ENCODE peak calls at places on chromosomes 11 and 22, in eight cellular contexts. L is H7, K is neural progenitor cell, Z is SK-N-MC, C is aorta, P is fibroblast of lung, U is fibroblast of the aortic adventitia, T is endodermal cell. E is an unnamed sample.

GRCh38 chr22:27673839-27674238 is 127.7 kb downstream of the MN1 start:
- DNase-seq in U (no peak), K (no peak), T (no peak), L (no peak), C (no peak), Z (no peak), P (no peak), E (no peak)

GRCh38 chr11:95829580-95830259 is 39.4 kb downstream of the CEP57 start:
- DNase-seq in P (peak; percentile 39), U (peak; percentile 54), Z (no peak), C (no peak), T (no peak), L (no peak), K (no peak), E (no peak)

GRCh38 chr11:93081694-93082093 is 112.2 kb downstream of the MTNR1B start:
- DNase-seq in P (no peak), K (peak; percentile 74), U (no peak), T (peak; percentile 82), L (peak; percentile 23), C (no peak), Z (no peak), E (no peak)

GRCh38 chr11:13009476-13009920 is 382 bp downstream of the RASSF10 start:
- DNase-seq in Z (no peak), C (no peak), L (no peak), U (no peak), T (no peak), P (no peak), K (no peak), E (no peak)

GRCh38 chr11:72251614-72252013 is 7.6 kb upstream of the PHOX2A start:
- DNase-seq in K (no peak), Z (no peak), C (no peak), P (no peak), U (no peak), T (no peak), L (no peak), E (no peak)

GRCh38 chr22:46085831-46086576 is 64.3 kb upstream of the PPARA start:
- DNase-seq in P (peak; percentile 74), T (no peak), C (peak; percentile 89), K (no peak), L (no peak), Z (no peak), U (peak; percentile 87), E (no peak)

GRCh38 chr11:124329787-124330478 is 9.9 kb upstream of the OR8D2 start:
- DNase-seq in Z (no peak), T (no peak), P (peak; percentile 39), C (no peak), U (peak; percentile 25), L (no peak), K (no peak), E (peak; percentile 75)

GRCh38 chr11:57358543-57358961 is 20.4 kb downstream of the P2RX3 start:
- DNase-seq in P (no peak), C (peak; percentile 38), Z (no peak), K (no peak), U (peak; percentile 51), L (no peak), T (no peak), E (no peak)

GRCh38 chr11:102807921-102808320 is 10.0 kb upstream of the MMP1 start:
- DNase-seq in K (peak; percentile 77), T (peak; percentile 93), U (no peak), L (peak; percentile 44), Z (no peak), P (peak; percentile 31), C (peak; percentile 66), E (peak; percentile 91)

GRCh38 chr22:38347944-38348750 is 30.9 kb upstream of the CSNK1E start:
- DNase-seq in T (peak; percentile 56), U (no peak), L (peak; percentile 12), Z (no peak), K (no peak), P (no peak), C (no peak), E (no peak)

GRCh38 chr11:454801-455565 is 4.9 kb downstream of the PTDSS2 start:
- DNase-seq in P (no peak), T (no peak), Z (no peak), U (no peak), C (no peak), K (no peak), L (no peak), E (no peak)

GRCh38 chr11:82906931-82907330 is 5.4 kb downstream of the DDIAS start:
- DNase-seq in U (peak; percentile 25), K (no peak), T (no peak), L (no peak), Z (no peak), C (no peak), P (no peak), E (no peak)

GRCh38 chr11:11937957-11938356 is 70.5 kb downstream of the DKK3 start:
- DNase-seq in P (no peak), L (no peak), T (no peak), K (no peak), U (no peak), Z (no peak), C (no peak), E (no peak)

GRCh38 chr11:95563173-95563572 is 226.4 kb downstream of the FAM76B start:
- DNase-seq in T (no peak), U (peak; percentile 50), K (no peak), L (no peak), Z (no peak), C (no peak), P (no peak), E (no peak)

GRCh38 chr22:29195964-29196666 is 9.6 kb upstream of the EMID1 start:
- DNase-seq in P (no peak), K (no peak), L (peak; percentile 40), U (no peak), Z (no peak), T (no peak), C (no peak), E (no peak)

GRCh38 chr11:116851631-116852030 is 14.2 kb upstream of the APOA1 start:
- DNase-seq in K (no peak), L (no peak), U (no peak), T (no peak), P (no peak), Z (no peak), C (peak; percentile 63), E (no peak)
- H3K4me3 ChIP-seq in K (no peak overlapping the region), L (no peak overlapping the region), U (no peak overlapping the region), T (no peak overlapping the region), P (no peak overlapping the region), Z (no peak overlapping the region), C (no peak overlapping the region), E (no peak overlapping the region)

DNA sequence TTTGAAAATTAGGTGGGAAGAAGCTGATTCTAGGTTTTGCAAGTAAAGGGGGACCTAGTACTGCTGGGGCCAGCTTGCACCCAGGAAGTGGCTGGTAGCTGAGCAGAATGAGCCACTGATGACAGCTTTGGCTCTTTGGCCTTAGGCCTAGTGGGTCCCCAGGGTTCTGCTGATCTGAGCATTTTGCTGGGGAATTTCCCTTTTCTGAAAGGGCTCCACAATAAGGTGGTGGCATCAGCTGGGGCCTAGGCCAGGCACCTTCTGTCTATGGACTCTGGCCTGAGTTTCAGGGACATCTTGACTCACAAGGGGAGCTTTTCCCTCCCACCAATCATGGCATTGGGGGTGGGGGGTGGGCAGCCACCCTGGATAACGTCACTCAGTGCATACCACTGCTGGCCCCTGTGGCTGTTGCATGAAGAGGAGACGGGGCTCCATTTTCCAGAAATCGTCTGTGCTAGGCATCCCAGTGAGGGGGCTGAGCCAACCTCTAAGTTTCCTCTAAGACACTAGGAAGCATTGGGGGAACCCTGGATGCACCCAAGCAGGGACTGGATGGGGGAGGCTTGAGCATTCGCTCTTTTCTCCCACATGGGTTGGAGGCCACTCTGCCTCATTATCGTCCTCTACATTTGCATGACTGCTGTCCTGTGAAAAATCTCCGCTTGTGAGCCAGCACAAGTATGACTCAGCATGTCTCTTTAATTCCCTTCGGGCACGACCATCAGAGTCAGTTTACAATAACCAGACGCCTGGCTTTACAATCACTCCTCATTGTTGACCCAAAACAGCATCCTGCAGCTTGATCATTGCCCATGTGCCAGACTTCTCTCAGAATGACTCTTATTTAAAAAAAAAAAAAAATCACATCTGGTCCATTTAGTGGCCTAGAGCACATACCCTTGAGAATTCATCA is 145.0 kb upstream of the THY1 start:
- DNase-seq in K (no peak), L (no peak), Z (no peak), C (no peak), P (peak; percentile 85), U (peak; percentile 94), T (peak; percentile 51), E (peak; percentile 88)
- H3K4me3 ChIP-seq in K (no peak overlapping the region), L (no peak overlapping the region), Z (no peak overlapping the region), C (no peak overlapping the region), P (no peak overlapping the region), U (no peak overlapping the region), T (no peak overlapping the region), E (peak overlapping the region; percentile 32)

DNA sequence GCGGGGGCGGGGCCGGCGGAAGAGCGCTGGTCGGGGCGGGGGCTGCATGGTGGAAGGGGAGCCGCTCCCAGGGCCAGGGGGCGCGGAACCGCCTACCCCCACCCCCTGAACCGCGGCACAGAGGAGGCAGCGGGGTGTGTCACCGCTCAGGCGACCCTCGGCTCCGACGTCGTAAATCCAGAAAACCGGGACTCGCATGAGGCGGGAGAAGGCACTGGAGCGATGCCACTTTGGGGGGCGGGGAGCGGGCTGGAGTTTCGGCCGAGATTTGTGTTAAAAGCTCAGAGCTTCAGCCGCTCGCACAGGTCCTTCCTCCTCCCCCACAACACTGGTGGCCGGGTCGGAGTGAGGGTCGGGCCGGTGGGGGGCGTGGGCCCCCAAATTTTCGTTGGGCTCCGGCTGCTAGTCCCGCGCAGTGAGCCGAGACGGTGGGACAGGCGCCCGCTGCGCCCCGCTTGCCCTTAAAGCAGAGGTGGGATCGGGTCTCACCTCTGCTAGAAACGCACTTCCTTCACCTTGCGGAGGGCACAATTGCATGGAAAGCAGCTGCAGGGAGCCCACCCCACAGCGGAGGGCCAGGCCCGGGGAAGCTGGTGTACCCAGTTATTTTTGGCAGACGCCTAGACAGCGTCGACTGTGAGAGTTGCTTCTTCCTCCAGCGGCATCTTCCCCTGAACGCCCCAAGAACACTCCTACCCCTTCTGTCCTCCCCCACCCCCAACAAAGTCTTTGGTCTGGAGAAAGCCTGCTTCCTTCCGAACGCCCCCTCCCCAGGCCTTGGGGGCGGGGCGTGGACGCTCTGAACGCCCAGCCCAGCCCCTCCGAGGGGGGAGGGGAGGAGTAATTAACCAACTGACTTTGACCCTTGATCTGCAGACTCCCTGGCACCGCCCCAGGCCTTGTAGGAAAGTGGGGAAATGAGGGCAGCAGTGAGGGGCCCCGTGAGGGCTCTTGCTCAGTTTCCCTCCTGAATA is 1.1 kb downstream of the OVOL1 start:
- DNase-seq in L (peak; percentile 97), U (no peak), C (no peak), P (no peak), K (peak; percentile 51), T (peak; percentile 86), Z (no peak), E (no peak)
- H3K4me3 ChIP-seq in L (peak overlapping the region; percentile 58), U (no peak overlapping the region), C (no peak overlapping the region), P (no peak overlapping the region), K (peak overlapping the region; percentile 28), T (peak overlapping the region; percentile 80), Z (peak overlapping the region; percentile 71), E (no peak overlapping the region)

GRCh38 chr11:60844045-60844869 is 2.3 kb downstream of the CCDC86 start:
- DNase-seq in U (peak; percentile 11), K (no peak), P (peak; percentile 40), C (no peak), Z (no peak), T (no peak), L (no peak), E (no peak)
- H3K4me3 ChIP-seq in U (peak overlapping the region; percentile 96), K (peak overlapping the region; percentile 77), P (peak overlapping the region; percentile 96), C (no peak overlapping the region), Z (peak overlapping the region; percentile 97), T (peak overlapping the region; percentile 94), L (no peak overlapping the region), E (peak overlapping the region; percentile 96)

E was measured in Karpas-422.